ENCODE peak calls at places on chromosomes 5 and 9, in eight cellular contexts. K is AG10803; E is cardiac fibroblast; P is amygdala; L is smooth muscle cell of the brain vasculature; N is HFFc6; T is AG04450; H is activated naive CD4-positive, alpha-beta T cell treated with anti-CD3 and anti-CD28 coated beads for 36 hours. Q is an unnamed sample.

GRCh38 chr5:60488466-60489130 is 211.4 kb downstream of the DEPDC1B start:
- DNase-seq in K (no peak), E (no peak), P (no peak), L (no peak), N (no peak), T (no peak), H (no peak), Q (no peak)

GRCh38 chr9:35756743-35757526 is 2.9 kb upstream of the MSMP start:
- DNase-seq in K (no peak), E (peak; percentile 22), P (peak; percentile 39), L (no peak), N (no peak), T (no peak), H (peak; percentile 61), Q (peak; percentile 69)

GRCh38 chr9:127714916-127715442 is 484 bp downstream of the PTRH1 start:
- DNase-seq in K (no peak), E (no peak), P (no peak), L (no peak), N (no peak), T (no peak), H (peak; percentile 25), Q (no peak)

GRCh38 chr5:121251954-121252353 is 599.7 kb upstream of the FTMT start:
- DNase-seq in K (no peak), E (peak; percentile 64), P (no peak), L (no peak), N (no peak), T (no peak), H (no peak), Q (no peak)

GRCh38 chr5:144201578-144201977 is 30.9 kb downstream of the KCTD16 start:
- DNase-seq in K (no peak), E (no peak), P (no peak), L (no peak), N (no peak), T (no peak), H (no peak), Q (no peak)

GRCh38 chr5:141753971-141754713 is 72.1 kb upstream of the ARAP3 start:
- DNase-seq in K (peak; percentile 19), E (peak; percentile 49), P (no peak), L (no peak), N (no peak), T (no peak), H (peak; percentile 61), Q (peak; percentile 13)

GRCh38 chr5:66595877-66596790 is at the start of gene MAST4:
- DNase-seq in K (peak; percentile 77), E (peak; percentile 93), P (peak; percentile 67), L (peak; percentile 55), N (peak; percentile 69), T (peak; percentile 37), H (peak; percentile 88), Q (peak; percentile 69)

GRCh38 chr9:68762570-68762969 is 57.5 kb downstream of the PIP5K1B start:
- DNase-seq in K (no peak), E (no peak), P (no peak), L (no peak), N (no peak), T (no peak), H (no peak), Q (no peak)

GRCh38 chr9:72207278-72207677 is 58.0 kb downstream of the GDA start:
- DNase-seq in K (no peak), E (no peak), P (no peak), L (no peak), N (no peak), T (no peak), H (no peak), Q (no peak)

GRCh38 chr5:123086376-123087055 is 2.5 kb upstream of the PRDM6 start:
- DNase-seq in K (no peak), E (no peak), P (no peak), L (no peak), N (no peak), T (no peak), H (no peak), Q (no peak)

GRCh38 chr5:61263072-61263471 is 69.0 kb upstream of the ZSWIM6 start:
- DNase-seq in K (no peak), E (no peak), P (no peak), L (no peak), N (no peak), T (no peak), H (no peak), Q (no peak)

GRCh38 chr5:117394506-117395157 is 820.0 kb upstream of the SEMA6A start:
- DNase-seq in K (no peak), E (no peak), P (no peak), L (no peak), N (no peak), T (no peak), H (no peak), Q (no peak)

GRCh38 chr9:138024831-138025291 is 147.3 kb downstream of the CACNA1B start:
- DNase-seq in K (no peak), E (no peak), P (no peak), L (no peak), N (no peak), T (no peak), H (no peak), Q (no peak)

Q was measured in activated T-helper 2 cell treated with anti-CD3 and anti-CD28 coated beads, Interferon-gamma antibody, Interleukin-2, Interleukin-4, amounts not matched to agents 10 μg/mL and 5 μg/mL and 100 μg/mL, durations not matched to agents 14 hours and 24 hours and 36 hours.